ENCODE peak calls at places on chromosomes 5 and 9, in five cellular contexts. One of them, this sample, is unnamed.

GRCh38 chr5:138352722-138353549 is 451 bp downstream of the KDM3B start:
- DNase-seq in activated gamma-delta T cell treated with anti-CD3 and anti-CD28 coated beads, Interleukin-2, amount 50 U/mL, for 16 hours: peak
- DNase-seq in cerebellar cortex: peak
- DNase-seq in HFFc6: peak
- DNase-seq in activated T-helper 1 cell treated with anti-CD3 and anti-CD28 coated beads, Interleukin-12 subunit alpha, Interleukin-12 subunit beta, Interleukin-2, Interleukin-4 antibody, amounts not matched to agents 30 ng/mL and 10 ng/mL and 1 ng/mL, durations not matched to agents 14 hours and 24 hours and 36 hours: peak
- DNase-seq in this sample: peak

GRCh38 chr9:93968451-93969327 is 13.5 kb upstream of the BARX1 start:
- DNase-seq in activated gamma-delta T cell treated with anti-CD3 and anti-CD28 coated beads, Interleukin-2, amount 50 U/mL, for 16 hours: no peak
- DNase-seq in cerebellar cortex: no peak
- DNase-seq in HFFc6: no peak
- DNase-seq in activated T-helper 1 cell treated with anti-CD3 and anti-CD28 coated beads, Interleukin-12 subunit alpha, Interleukin-12 subunit beta, Interleukin-2, Interleukin-4 antibody, amounts not matched to agents 30 ng/mL and 10 ng/mL and 1 ng/mL, durations not matched to agents 14 hours and 24 hours and 36 hours: no peak
- DNase-seq in this sample: no peak

GRCh38 chr5:138544171-138545134 is 1.4 kb upstream of the ETF1 start:
- DNase-seq in activated gamma-delta T cell treated with anti-CD3 and anti-CD28 coated beads, Interleukin-2, amount 50 U/mL, for 16 hours: no peak
- DNase-seq in cerebellar cortex: no peak
- DNase-seq in HFFc6: no peak
- DNase-seq in activated T-helper 1 cell treated with anti-CD3 and anti-CD28 coated beads, Interleukin-12 subunit alpha, Interleukin-12 subunit beta, Interleukin-2, Interleukin-4 antibody, amounts not matched to agents 30 ng/mL and 10 ng/mL and 1 ng/mL, durations not matched to agents 14 hours and 24 hours and 36 hours: no peak
- DNase-seq in this sample: no peak

GRCh38 chr5:163687421-163687820 is 182.0 kb downstream of the MAT2B start:
- DNase-seq in activated gamma-delta T cell treated with anti-CD3 and anti-CD28 coated beads, Interleukin-2, amount 50 U/mL, for 16 hours: no peak
- DNase-seq in cerebellar cortex: no peak
- DNase-seq in HFFc6: no peak
- DNase-seq in activated T-helper 1 cell treated with anti-CD3 and anti-CD28 coated beads, Interleukin-12 subunit alpha, Interleukin-12 subunit beta, Interleukin-2, Interleukin-4 antibody, amounts not matched to agents 30 ng/mL and 10 ng/mL and 1 ng/mL, durations not matched to agents 14 hours and 24 hours and 36 hours: no peak
- DNase-seq in this sample: no peak

GRCh38 chr5:78594014-78594413 is 54.6 kb downstream of the LHFPL2 start:
- DNase-seq in activated gamma-delta T cell treated with anti-CD3 and anti-CD28 coated beads, Interleukin-2, amount 50 U/mL, for 16 hours: no peak
- DNase-seq in cerebellar cortex: no peak
- DNase-seq in HFFc6: no peak
- DNase-seq in activated T-helper 1 cell treated with anti-CD3 and anti-CD28 coated beads, Interleukin-12 subunit alpha, Interleukin-12 subunit beta, Interleukin-2, Interleukin-4 antibody, amounts not matched to agents 30 ng/mL and 10 ng/mL and 1 ng/mL, durations not matched to agents 14 hours and 24 hours and 36 hours: no peak
- DNase-seq in this sample: no peak

GRCh38 chr9:17135578-17135904 is 701 bp downstream of the CNTLN start:
- DNase-seq in activated gamma-delta T cell treated with anti-CD3 and anti-CD28 coated beads, Interleukin-2, amount 50 U/mL, for 16 hours: no peak
- DNase-seq in cerebellar cortex: peak
- DNase-seq in HFFc6: peak
- DNase-seq in activated T-helper 1 cell treated with anti-CD3 and anti-CD28 coated beads, Interleukin-12 subunit alpha, Interleukin-12 subunit beta, Interleukin-2, Interleukin-4 antibody, amounts not matched to agents 30 ng/mL and 10 ng/mL and 1 ng/mL, durations not matched to agents 14 hours and 24 hours and 36 hours: no peak
- DNase-seq in this sample: no peak

GRCh38 chr9:37083654-37084053 is 36.7 kb upstream of the ZCCHC7 start:
- DNase-seq in activated gamma-delta T cell treated with anti-CD3 and anti-CD28 coated beads, Interleukin-2, amount 50 U/mL, for 16 hours: no peak
- DNase-seq in cerebellar cortex: no peak
- DNase-seq in HFFc6: no peak
- DNase-seq in activated T-helper 1 cell treated with anti-CD3 and anti-CD28 coated beads, Interleukin-12 subunit alpha, Interleukin-12 subunit beta, Interleukin-2, Interleukin-4 antibody, amounts not matched to agents 30 ng/mL and 10 ng/mL and 1 ng/mL, durations not matched to agents 14 hours and 24 hours and 36 hours: no peak
- DNase-seq in this sample: no peak

GRCh38 chr9:117722108-117722761 is 18.0 kb downstream of the TLR4 start:
- DNase-seq in activated gamma-delta T cell treated with anti-CD3 and anti-CD28 coated beads, Interleukin-2, amount 50 U/mL, for 16 hours: no peak
- DNase-seq in cerebellar cortex: no peak
- DNase-seq in HFFc6: no peak
- DNase-seq in activated T-helper 1 cell treated with anti-CD3 and anti-CD28 coated beads, Interleukin-12 subunit alpha, Interleukin-12 subunit beta, Interleukin-2, Interleukin-4 antibody, amounts not matched to agents 30 ng/mL and 10 ng/mL and 1 ng/mL, durations not matched to agents 14 hours and 24 hours and 36 hours: no peak
- DNase-seq in this sample: no peak

GRCh38 chr9:81656004-81656403 is 33.3 kb downstream of the TLE1 start:
- DNase-seq in activated gamma-delta T cell treated with anti-CD3 and anti-CD28 coated beads, Interleukin-2, amount 50 U/mL, for 16 hours: no peak
- DNase-seq in cerebellar cortex: no peak
- DNase-seq in HFFc6: no peak
- DNase-seq in activated T-helper 1 cell treated with anti-CD3 and anti-CD28 coated beads, Interleukin-12 subunit alpha, Interleukin-12 subunit beta, Interleukin-2, Interleukin-4 antibody, amounts not matched to agents 30 ng/mL and 10 ng/mL and 1 ng/mL, durations not matched to agents 14 hours and 24 hours and 36 hours: no peak
- DNase-seq in this sample: no peak

GRCh38 chr9:113705938-113706519 is 170.1 kb upstream of the ZNF618 start:
- DNase-seq in activated gamma-delta T cell treated with anti-CD3 and anti-CD28 coated beads, Interleukin-2, amount 50 U/mL, for 16 hours: no peak
- DNase-seq in cerebellar cortex: no peak
- DNase-seq in HFFc6: no peak
- DNase-seq in activated T-helper 1 cell treated with anti-CD3 and anti-CD28 coated beads, Interleukin-12 subunit alpha, Interleukin-12 subunit beta, Interleukin-2, Interleukin-4 antibody, amounts not matched to agents 30 ng/mL and 10 ng/mL and 1 ng/mL, durations not matched to agents 14 hours and 24 hours and 36 hours: no peak
- DNase-seq in this sample: no peak

GRCh38 chr5:121445511-121445910 is 406.2 kb upstream of the FTMT start:
- DNase-seq in activated gamma-delta T cell treated with anti-CD3 and anti-CD28 coated beads, Interleukin-2, amount 50 U/mL, for 16 hours: no peak
- DNase-seq in cerebellar cortex: no peak
- DNase-seq in HFFc6: no peak
- DNase-seq in activated T-helper 1 cell treated with anti-CD3 and anti-CD28 coated beads, Interleukin-12 subunit alpha, Interleukin-12 subunit beta, Interleukin-2, Interleukin-4 antibody, amounts not matched to agents 30 ng/mL and 10 ng/mL and 1 ng/mL, durations not matched to agents 14 hours and 24 hours and 36 hours: no peak
- DNase-seq in this sample: no peak

GRCh38 chr9:136143215-136144001 is 24.7 kb upstream of the TMEM250 start:
- DNase-seq in activated gamma-delta T cell treated with anti-CD3 and anti-CD28 coated beads, Interleukin-2, amount 50 U/mL, for 16 hours: no peak
- DNase-seq in cerebellar cortex: peak
- DNase-seq in HFFc6: no peak
- DNase-seq in activated T-helper 1 cell treated with anti-CD3 and anti-CD28 coated beads, Interleukin-12 subunit alpha, Interleukin-12 subunit beta, Interleukin-2, Interleukin-4 antibody, amounts not matched to agents 30 ng/mL and 10 ng/mL and 1 ng/mL, durations not matched to agents 14 hours and 24 hours and 36 hours: no peak
- DNase-seq in this sample: no peak

GRCh38 chr5:151901611-151902010 is 23.0 kb downstream of the GLRA1 start:
- DNase-seq in activated gamma-delta T cell treated with anti-CD3 and anti-CD28 coated beads, Interleukin-2, amount 50 U/mL, for 16 hours: no peak
- DNase-seq in cerebellar cortex: no peak
- DNase-seq in HFFc6: no peak
- DNase-seq in activated T-helper 1 cell treated with anti-CD3 and anti-CD28 coated beads, Interleukin-12 subunit alpha, Interleukin-12 subunit beta, Interleukin-2, Interleukin-4 antibody, amounts not matched to agents 30 ng/mL and 10 ng/mL and 1 ng/mL, durations not matched to agents 14 hours and 24 hours and 36 hours: no peak
- DNase-seq in this sample: no peak

GRCh38 chr9:70053864-70054263 is 10.2 kb downstream of the MAMDC2 start:
- DNase-seq in activated gamma-delta T cell treated with anti-CD3 and anti-CD28 coated beads, Interleukin-2, amount 50 U/mL, for 16 hours: no peak
- DNase-seq in cerebellar cortex: no peak
- DNase-seq in HFFc6: no peak
- DNase-seq in activated T-helper 1 cell treated with anti-CD3 and anti-CD28 coated beads, Interleukin-12 subunit alpha, Interleukin-12 subunit beta, Interleukin-2, Interleukin-4 antibody, amounts not matched to agents 30 ng/mL and 10 ng/mL and 1 ng/mL, durations not matched to agents 14 hours and 24 hours and 36 hours: no peak
- DNase-seq in this sample: no peak

GRCh38 chr5:169716287-169716686 is 79.2 kb downstream of the DOCK2 start:
- DNase-seq in activated gamma-delta T cell treated with anti-CD3 and anti-CD28 coated beads, Interleukin-2, amount 50 U/mL, for 16 hours: no peak
- DNase-seq in cerebellar cortex: no peak
- DNase-seq in HFFc6: peak
- DNase-seq in activated T-helper 1 cell treated with anti-CD3 and anti-CD28 coated beads, Interleukin-12 subunit alpha, Interleukin-12 subunit beta, Interleukin-2, Interleukin-4 antibody, amounts not matched to agents 30 ng/mL and 10 ng/mL and 1 ng/mL, durations not matched to agents 14 hours and 24 hours and 36 hours: no peak
- DNase-seq in this sample: no peak

GRCh38 chr9:106284300-106284699 is 578.7 kb upstream of the ZNF462 start:
- DNase-seq in activated gamma-delta T cell treated with anti-CD3 and anti-CD28 coated beads, Interleukin-2, amount 50 U/mL, for 16 hours: no peak
- DNase-seq in cerebellar cortex: no peak
- DNase-seq in HFFc6: no peak
- DNase-seq in activated T-helper 1 cell treated with anti-CD3 and anti-CD28 coated beads, Interleukin-12 subunit alpha, Interleukin-12 subunit beta, Interleukin-2, Interleukin-4 antibody, amounts not matched to agents 30 ng/mL and 10 ng/mL and 1 ng/mL, durations not matched to agents 14 hours and 24 hours and 36 hours: no peak
- DNase-seq in this sample: no peak

GRCh38 chr5:147483961-147484707 is 25.7 kb downstream of the DPYSL3 start:
- DNase-seq in activated gamma-delta T cell treated with anti-CD3 and anti-CD28 coated beads, Interleukin-2, amount 50 U/mL, for 16 hours: no peak
- DNase-seq in cerebellar cortex: no peak
- DNase-seq in HFFc6: peak
- DNase-seq in activated T-helper 1 cell treated with anti-CD3 and anti-CD28 coated beads, Interleukin-12 subunit alpha, Interleukin-12 subunit beta, Interleukin-2, Interleukin-4 antibody, amounts not matched to agents 30 ng/mL and 10 ng/mL and 1 ng/mL, durations not matched to agents 14 hours and 24 hours and 36 hours: no peak
- DNase-seq in this sample: no peak

GRCh38 chr5:170249360-170249759 is 16.6 kb downstream of the C5orf58 start:
- DNase-seq in activated gamma-delta T cell treated with anti-CD3 and anti-CD28 coated beads, Interleukin-2, amount 50 U/mL, for 16 hours: no peak
- DNase-seq in cerebellar cortex: no peak
- DNase-seq in HFFc6: no peak
- DNase-seq in activated T-helper 1 cell treated with anti-CD3 and anti-CD28 coated beads, Interleukin-12 subunit alpha, Interleukin-12 subunit beta, Interleukin-2, Interleukin-4 antibody, amounts not matched to agents 30 ng/mL and 10 ng/mL and 1 ng/mL, durations not matched to agents 14 hours and 24 hours and 36 hours: no peak
- DNase-seq in this sample: no peak

GRCh38 chr9:31394040-31394473 is 990.4 kb upstream of the ACO1 start:
- DNase-seq in activated gamma-delta T cell treated with anti-CD3 and anti-CD28 coated beads, Interleukin-2, amount 50 U/mL, for 16 hours: no peak
- DNase-seq in cerebellar cortex: no peak
- DNase-seq in HFFc6: no peak
- DNase-seq in activated T-helper 1 cell treated with anti-CD3 and anti-CD28 coated beads, Interleukin-12 subunit alpha, Interleukin-12 subunit beta, Interleukin-2, Interleukin-4 antibody, amounts not matched to agents 30 ng/mL and 10 ng/mL and 1 ng/mL, durations not matched to agents 14 hours and 24 hours and 36 hours: no peak
- DNase-seq in this sample: no peak

GRCh38 chr5:9056046-9056445 is 489.8 kb downstream of the SEMA5A start:
- DNase-seq in activated gamma-delta T cell treated with anti-CD3 and anti-CD28 coated beads, Interleukin-2, amount 50 U/mL, for 16 hours: no peak
- DNase-seq in cerebellar cortex: no peak
- DNase-seq in HFFc6: no peak
- DNase-seq in activated T-helper 1 cell treated with anti-CD3 and anti-CD28 coated beads, Interleukin-12 subunit alpha, Interleukin-12 subunit beta, Interleukin-2, Interleukin-4 antibody, amounts not matched to agents 30 ng/mL and 10 ng/mL and 1 ng/mL, durations not matched to agents 14 hours and 24 hours and 36 hours: no peak
- DNase-seq in this sample: no peak

GRCh38 chr5:14995229-14995628 is 123.7 kb upstream of the ANKH start:
- DNase-seq in activated gamma-delta T cell treated with anti-CD3 and anti-CD28 coated beads, Interleukin-2, amount 50 U/mL, for 16 hours: no peak
- DNase-seq in cerebellar cortex: no peak
- DNase-seq in HFFc6: no peak
- DNase-seq in activated T-helper 1 cell treated with anti-CD3 and anti-CD28 coated beads, Interleukin-12 subunit alpha, Interleukin-12 subunit beta, Interleukin-2, Interleukin-4 antibody, amounts not matched to agents 30 ng/mL and 10 ng/mL and 1 ng/mL, durations not matched to agents 14 hours and 24 hours and 36 hours: no peak
- DNase-seq in this sample: no peak

GRCh38 chr9:114434878-114435311 is 47.1 kb upstream of the AKNA start:
- DNase-seq in activated gamma-delta T cell treated with anti-CD3 and anti-CD28 coated beads, Interleukin-2, amount 50 U/mL, for 16 hours: no peak
- DNase-seq in cerebellar cortex: peak
- DNase-seq in HFFc6: no peak
- DNase-seq in activated T-helper 1 cell treated with anti-CD3 and anti-CD28 coated beads, Interleukin-12 subunit alpha, Interleukin-12 subunit beta, Interleukin-2, Interleukin-4 antibody, amounts not matched to agents 30 ng/mL and 10 ng/mL and 1 ng/mL, durations not matched to agents 14 hours and 24 hours and 36 hours: no peak
- DNase-seq in this sample: no peak

GRCh38 chr5:134026521-134027202 is 21.9 kb upstream of the VDAC1 start:
- DNase-seq in activated gamma-delta T cell treated with anti-CD3 and anti-CD28 coated beads, Interleukin-2, amount 50 U/mL, for 16 hours: peak
- DNase-seq in cerebellar cortex: peak
- DNase-seq in HFFc6: peak
- DNase-seq in activated T-helper 1 cell treated with anti-CD3 and anti-CD28 coated beads, Interleukin-12 subunit alpha, Interleukin-12 subunit beta, Interleukin-2, Interleukin-4 antibody, amounts not matched to agents 30 ng/mL and 10 ng/mL and 1 ng/mL, durations not matched to agents 14 hours and 24 hours and 36 hours: peak
- DNase-seq in this sample: peak

GRCh38 chr5:180797256-180798192 is 5.1 kb downstream of the MGAT1 start:
- DNase-seq in activated gamma-delta T cell treated with anti-CD3 and anti-CD28 coated beads, Interleukin-2, amount 50 U/mL, for 16 hours: no peak
- DNase-seq in cerebellar cortex: no peak
- DNase-seq in HFFc6: no peak
- DNase-seq in activated T-helper 1 cell treated with anti-CD3 and anti-CD28 coated beads, Interleukin-12 subunit alpha, Interleukin-12 subunit beta, Interleukin-2, Interleukin-4 antibody, amounts not matched to agents 30 ng/mL and 10 ng/mL and 1 ng/mL, durations not matched to agents 14 hours and 24 hours and 36 hours: no peak
- DNase-seq in this sample: no peak

GRCh38 chr5:54807421-54807820 is 178.0 kb downstream of the ESM1 start:
- DNase-seq in activated gamma-delta T cell treated with anti-CD3 and anti-CD28 coated beads, Interleukin-2, amount 50 U/mL, for 16 hours: no peak
- DNase-seq in cerebellar cortex: no peak
- DNase-seq in HFFc6: peak
- DNase-seq in activated T-helper 1 cell treated with anti-CD3 and anti-CD28 coated beads, Interleukin-12 subunit alpha, Interleukin-12 subunit beta, Interleukin-2, Interleukin-4 antibody, amounts not matched to agents 30 ng/mL and 10 ng/mL and 1 ng/mL, durations not matched to agents 14 hours and 24 hours and 36 hours: no peak
- DNase-seq in this sample: no peak

GRCh38 chr9:7209051-7209450 is 451.3 kb downstream of the KDM4C start:
- DNase-seq in activated gamma-delta T cell treated with anti-CD3 and anti-CD28 coated beads, Interleukin-2, amount 50 U/mL, for 16 hours: no peak
- DNase-seq in cerebellar cortex: peak
- DNase-seq in HFFc6: no peak
- DNase-seq in activated T-helper 1 cell treated with anti-CD3 and anti-CD28 coated beads, Interleukin-12 subunit alpha, Interleukin-12 subunit beta, Interleukin-2, Interleukin-4 antibody, amounts not matched to agents 30 ng/mL and 10 ng/mL and 1 ng/mL, durations not matched to agents 14 hours and 24 hours and 36 hours: no peak
- DNase-seq in this sample: no peak

GRCh38 chr5:114152656-114153360 is 209.1 kb upstream of the KCNN2 start:
- DNase-seq in activated gamma-delta T cell treated with anti-CD3 and anti-CD28 coated beads, Interleukin-2, amount 50 U/mL, for 16 hours: no peak
- DNase-seq in cerebellar cortex: no peak
- DNase-seq in HFFc6: no peak
- DNase-seq in activated T-helper 1 cell treated with anti-CD3 and anti-CD28 coated beads, Interleukin-12 subunit alpha, Interleukin-12 subunit beta, Interleukin-2, Interleukin-4 antibody, amounts not matched to agents 30 ng/mL and 10 ng/mL and 1 ng/mL, durations not matched to agents 14 hours and 24 hours and 36 hours: no peak
- DNase-seq in this sample: no peak

GRCh38 chr5:17203329-17204132 is 13.9 kb upstream of the BASP1 start:
- DNase-seq in activated gamma-delta T cell treated with anti-CD3 and anti-CD28 coated beads, Interleukin-2, amount 50 U/mL, for 16 hours: no peak
- DNase-seq in cerebellar cortex: peak
- DNase-seq in HFFc6: peak
- DNase-seq in activated T-helper 1 cell treated with anti-CD3 and anti-CD28 coated beads, Interleukin-12 subunit alpha, Interleukin-12 subunit beta, Interleukin-2, Interleukin-4 antibody, amounts not matched to agents 30 ng/mL and 10 ng/mL and 1 ng/mL, durations not matched to agents 14 hours and 24 hours and 36 hours: no peak
- DNase-seq in this sample: no peak

GRCh38 chr5:137051165-137051564 is 448.0 kb downstream of the SPOCK1 start:
- DNase-seq in activated gamma-delta T cell treated with anti-CD3 and anti-CD28 coated beads, Interleukin-2, amount 50 U/mL, for 16 hours: no peak
- DNase-seq in cerebellar cortex: no peak
- DNase-seq in HFFc6: peak
- DNase-seq in activated T-helper 1 cell treated with anti-CD3 and anti-CD28 coated beads, Interleukin-12 subunit alpha, Interleukin-12 subunit beta, Interleukin-2, Interleukin-4 antibody, amounts not matched to agents 30 ng/mL and 10 ng/mL and 1 ng/mL, durations not matched to agents 14 hours and 24 hours and 36 hours: no peak
- DNase-seq in this sample: no peak

GRCh38 chr9:37167456-37167855 is 47.1 kb downstream of the ZCCHC7 start:
- DNase-seq in activated gamma-delta T cell treated with anti-CD3 and anti-CD28 coated beads, Interleukin-2, amount 50 U/mL, for 16 hours: no peak
- DNase-seq in cerebellar cortex: no peak
- DNase-seq in HFFc6: no peak
- DNase-seq in activated T-helper 1 cell treated with anti-CD3 and anti-CD28 coated beads, Interleukin-12 subunit alpha, Interleukin-12 subunit beta, Interleukin-2, Interleukin-4 antibody, amounts not matched to agents 30 ng/mL and 10 ng/mL and 1 ng/mL, durations not matched to agents 14 hours and 24 hours and 36 hours: no peak
- DNase-seq in this sample: no peak

This sample was measured in T-helper 2 cell treated with Interferon-gamma antibody and Interleukin-4, amounts not matched to agents 5 μg/mL and 100 μg/mL, for 36 hours.